ENCODE peak calls at places on chromosomes 6 and 20, in five cellular contexts. B is fibroblast of lung, O is AG10803, D is nephron progenitor cell, Z is H9. C is an unnamed sample.

GRCh38 chr6:5123296-5124135 is 38.4 kb downstream of the PPP1R3G start:
- DNase-seq in B (no peak), O (no peak), D (no peak), Z (no peak), C (no peak)

GRCh38 chr20:57381596-57382503 is 9.3 kb upstream of the RBM38 start:
- DNase-seq in B (peak), O (peak), D (peak), Z (peak), C (no peak)

GRCh38 chr6:168221000-168221399 is 98.6 kb downstream of the DACT2 start:
- DNase-seq in B (no peak), O (no peak), D (no peak), Z (no peak), C (no peak)

GRCh38 chr6:142960098-142960497 is 15.1 kb upstream of the HIVEP2 start:
- DNase-seq in B (peak), O (peak), D (no peak), Z (no peak), C (no peak)

GRCh38 chr6:157834549-157834948 is 11.5 kb downstream of the SNX9 start:
- DNase-seq in B (no peak), O (no peak), D (no peak), Z (no peak), C (no peak)

GRCh38 chr6:146916435-146917015 is 287.7 kb upstream of the STXBP5 start:
- DNase-seq in B (no peak), O (no peak), D (no peak), Z (no peak), C (no peak)

GRCh38 chr6:131049515-131050081 is 13.4 kb downstream of the EPB41L2 start:
- DNase-seq in B (no peak), O (no peak), D (no peak), Z (no peak), C (no peak)

GRCh38 chr6:109460161-109460830 is 4.7 kb upstream of the MICAL1 start:
- DNase-seq in B (peak), O (no peak), D (no peak), Z (no peak), C (peak)

GRCh38 chr6:91082311-91082803 is 495.5 kb upstream of the MAP3K7 start:
- DNase-seq in B (peak), O (no peak), D (peak), Z (peak), C (peak)

GRCh38 chr6:101597711-101598110 is 204.2 kb downstream of the GRIK2 start:
- DNase-seq in B (peak), O (peak), D (no peak), Z (no peak), C (no peak)

GRCh38 chr6:91669154-91669903 is 1082.5 kb upstream of the MAP3K7 start:
- DNase-seq in B (peak), O (no peak), D (no peak), Z (no peak), C (no peak)

GRCh38 chr20:21550587-21550986 is 36.7 kb upstream of the NKX2-2 start:
- DNase-seq in B (no peak), O (no peak), D (no peak), Z (no peak), C (no peak)

GRCh38 chr6:38579010-38579628 is 60.6 kb downstream of the BTBD9 start:
- DNase-seq in B (no peak), O (no peak), D (no peak), Z (no peak), C (no peak)

GRCh38 chr6:6969761-6970223 is 138.0 kb upstream of the RREB1 start:
- DNase-seq in B (peak), O (no peak), D (no peak), Z (peak), C (no peak)

GRCh38 chr20:61913423-61914225 is 152.1 kb downstream of the TAF4 start:
- DNase-seq in B (no peak), O (no peak), D (no peak), Z (no peak), C (no peak)

DNA sequence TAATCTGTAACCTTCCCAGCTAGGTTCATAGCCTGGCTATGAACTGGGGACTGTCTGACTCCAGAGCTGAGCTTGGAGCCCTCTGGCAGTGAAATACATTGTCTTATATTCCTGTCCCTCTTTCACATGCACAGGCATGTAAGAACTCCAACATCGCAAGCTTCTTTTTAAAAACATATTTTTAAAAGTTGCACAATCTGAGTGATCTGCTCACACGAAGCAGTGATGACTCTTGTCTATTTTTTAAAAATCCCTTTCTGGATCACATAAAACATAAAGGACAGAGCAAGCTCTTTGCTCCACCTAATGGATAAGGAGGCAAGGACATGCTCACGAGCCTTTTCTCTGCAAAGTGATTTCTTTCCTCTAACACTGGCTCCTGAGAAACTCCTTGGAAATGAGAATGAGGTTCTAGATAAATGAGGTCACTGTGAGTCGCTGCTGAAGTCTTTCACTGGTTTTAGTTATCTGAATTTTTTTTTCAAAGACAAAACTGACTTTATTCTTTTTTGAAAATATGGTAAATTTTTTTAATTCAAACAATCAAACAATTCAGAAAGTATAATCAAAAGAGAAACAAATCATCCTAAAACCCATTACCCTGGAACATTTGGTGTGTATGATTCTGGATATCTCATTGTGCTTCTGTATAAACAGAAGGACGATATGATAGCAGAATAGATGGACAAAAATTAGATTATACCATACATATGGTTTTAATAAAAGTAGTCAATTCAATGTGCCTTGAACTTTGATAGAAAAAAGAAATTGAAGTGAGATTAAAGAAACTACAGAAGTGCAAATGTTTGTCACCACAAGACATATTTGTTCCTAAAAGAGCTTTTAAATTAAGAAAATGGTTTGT is 30.8 kb downstream of the IL20RA start:
- DNase-seq in B (peak), O (peak), D (no peak), Z (no peak), C (no peak)
- TF ChIP-seq CTCF in B (peak), O (peak), D (peak), Z (peak), C (peak)

GRCh38 chr20:35741892-35742740 is at the start of gene RBM39:
- DNase-seq in B (peak), O (peak), D (peak), Z (peak), C (peak)
- TF ChIP-seq CTCF in B (peak), O (peak), D (no peak), Z (peak), C (peak)

DNA sequence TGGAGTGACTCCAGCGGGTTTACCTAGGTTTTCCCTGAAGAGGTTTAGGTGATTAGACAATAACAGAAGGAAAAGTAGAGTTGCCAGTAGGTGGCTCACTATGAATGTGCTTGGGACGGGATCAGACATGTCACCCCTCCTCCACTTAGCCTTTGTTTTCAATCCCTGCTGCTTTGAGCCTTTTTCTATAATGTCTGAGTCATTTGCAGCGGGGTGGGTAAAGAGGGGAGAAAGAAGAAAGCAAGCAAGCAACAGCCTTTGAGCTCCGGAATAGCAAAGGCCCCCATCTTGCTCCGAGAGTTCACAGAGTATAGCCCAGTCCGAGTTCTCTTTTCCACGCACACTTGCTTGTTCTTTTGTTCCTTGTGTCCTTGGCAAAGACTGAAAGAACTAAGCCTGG is 129.1 kb downstream of the PACRG start:
- DNase-seq in B (peak), O (peak), D (peak), Z (peak), C (peak)
- TF ChIP-seq CTCF in B (peak), O (peak), D (peak), Z (peak), C (peak)

DNA sequence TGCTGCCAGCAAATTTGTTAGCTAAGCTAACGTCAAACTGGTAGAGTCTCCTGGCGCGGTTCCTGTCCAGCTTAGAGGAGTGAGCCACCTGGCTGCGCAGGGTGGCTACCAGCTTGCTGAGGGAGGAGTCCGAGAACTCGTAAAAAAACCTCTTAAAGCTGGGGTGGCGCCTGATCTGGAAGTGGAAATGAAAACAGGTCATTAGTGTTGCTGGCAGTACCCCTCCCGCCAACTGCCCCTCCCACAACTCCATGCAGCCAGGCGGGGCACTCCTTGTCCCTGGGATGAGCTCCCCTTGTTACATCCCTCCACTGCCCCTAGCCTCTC is 17.3 kb downstream of the BNIP5 start:
- DNase-seq in B (no peak), O (no peak), D (no peak), Z (no peak), C (no peak)
- TF ChIP-seq CTCF in B (no peak), O (no peak), D (no peak), Z (no peak), C (no peak)

DNA sequence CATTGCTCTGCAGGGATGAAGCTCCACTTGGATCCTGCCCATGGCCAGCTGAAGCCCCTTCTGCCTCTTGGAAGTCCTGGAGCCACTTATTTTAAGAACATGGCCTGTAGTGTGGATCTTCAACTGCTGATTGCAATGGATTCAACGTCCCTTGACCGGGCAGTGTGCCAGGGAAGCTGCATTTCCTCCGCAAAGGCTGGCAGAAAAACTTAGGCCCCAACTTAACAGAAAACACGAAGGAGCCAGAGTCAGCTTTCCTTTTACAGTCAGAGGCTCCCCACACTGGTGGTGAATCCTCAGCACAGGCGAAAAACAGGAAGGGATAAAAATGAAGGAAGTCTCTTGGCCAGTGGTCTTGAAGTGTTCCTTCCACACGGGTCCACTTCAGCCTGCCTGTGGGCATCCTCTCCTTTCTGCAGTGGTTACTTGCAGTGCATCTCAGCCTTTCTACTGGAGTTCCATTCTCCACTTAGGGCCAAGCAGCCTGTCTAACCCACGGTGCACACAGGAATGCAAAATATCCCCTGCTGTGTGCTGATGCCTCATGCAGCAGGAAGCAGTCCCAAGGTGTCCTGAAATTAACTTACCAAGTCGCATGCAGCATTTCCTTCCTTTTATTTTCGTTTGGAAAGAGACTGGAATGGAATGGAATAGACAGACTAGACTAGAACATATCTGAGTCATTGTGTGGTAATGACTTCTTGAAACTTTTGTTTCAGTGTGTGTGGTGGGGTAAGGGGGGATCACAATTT is 26.1 kb upstream of the FOXQ1 start:
- DNase-seq in B (peak), O (peak), D (no peak), Z (no peak), C (no peak)
- TF ChIP-seq CTCF in B (no peak), O (peak), D (no peak), Z (no peak), C (peak)

GRCh38 chr20:50220093-50220893 is 29.7 kb downstream of the CEBPB start:
- DNase-seq in B (no peak), O (no peak), D (no peak), Z (no peak), C (no peak)
- TF ChIP-seq CTCF in B (no peak), O (no peak), D (no peak), Z (no peak), C (no peak)

GRCh38 chr20:60313609-60314008 is 355.4 kb downstream of the CDH26 start:
- DNase-seq in B (no peak), O (no peak), D (no peak), Z (no peak), C (no peak)
- TF ChIP-seq CTCF in B (no peak), O (no peak), D (no peak), Z (no peak), C (no peak)

DNA sequence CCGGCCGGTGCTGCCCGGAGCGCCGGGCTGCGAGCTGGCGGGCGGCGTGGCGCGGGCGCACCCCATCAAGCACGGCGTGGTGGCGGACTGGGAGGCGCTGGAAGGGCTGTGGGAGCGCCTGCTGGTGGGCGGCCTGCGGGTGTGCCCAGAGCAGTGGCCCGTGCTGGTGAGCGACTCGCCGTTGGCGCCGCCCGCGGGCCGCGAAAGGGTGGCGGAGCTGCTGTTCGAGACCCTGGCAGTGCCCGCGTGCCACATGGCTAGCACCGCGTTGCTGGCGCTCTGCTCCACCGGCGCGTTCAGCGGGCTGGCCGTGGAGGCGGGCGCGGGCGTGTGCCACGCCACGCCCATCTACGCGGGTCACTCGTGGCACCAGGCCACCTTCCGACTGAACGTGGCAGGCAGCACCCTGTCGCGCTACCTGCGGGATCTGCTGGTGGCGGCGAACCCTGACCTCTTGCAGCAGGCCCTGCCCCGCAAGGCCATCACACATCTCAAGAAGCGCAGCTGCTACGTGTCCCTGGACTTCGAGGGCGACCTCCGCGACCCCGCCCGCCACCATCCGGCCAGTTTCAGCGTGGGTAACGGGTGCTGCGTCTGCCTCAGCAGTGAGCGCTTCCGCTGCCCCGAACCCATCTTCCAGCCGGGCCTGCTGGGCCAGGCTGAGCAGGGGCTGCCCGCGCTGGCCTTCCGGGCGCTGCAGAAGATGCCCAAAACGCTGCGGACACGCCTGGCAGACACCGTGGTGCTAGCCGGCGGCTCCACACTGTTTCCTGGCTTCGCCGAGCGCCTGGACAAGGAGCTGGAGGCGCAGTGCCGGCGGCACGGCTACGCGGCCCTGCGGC is 723 bp downstream of the ACTL10 start:
- DNase-seq in B (peak), O (peak), D (peak), Z (peak), C (no peak)
- TF ChIP-seq CTCF in B (no peak), O (no peak), D (no peak), Z (no peak), C (peak)

GRCh38 chr6:153059757-153060156 is 57.2 kb upstream of the MTRF1L start:
- DNase-seq in B (no peak), O (peak), D (no peak), Z (no peak), C (no peak)
- TF ChIP-seq CTCF in B (peak), O (peak), D (no peak), Z (peak), C (peak)